ENCODE peak calls at places on chromosomes 7 and 10, in seven cellular contexts. L is MM.1S, P is chondrocyte, I is B cell, F is cardiac muscle cell, A is HFF-Myc, Y is GM06990. C is an unnamed sample.

GRCh38 chr10:98477861-98478260 is 31.1 kb upstream of the HPS1 start:
- DNase-seq in L (no peak), Y (no peak), I (no peak), F (no peak), P (no peak), A (no peak), C (no peak)

GRCh38 chr7:158076215-158076614 is 511.4 kb downstream of the PTPRN2 start:
- DNase-seq in L (no peak), P (peak), I (no peak), A (no peak), Y (no peak), F (no peak), C (no peak)

GRCh38 chr7:107966701-107967100 is 36.3 kb downstream of the LAMB1 start:
- DNase-seq in I (no peak), Y (no peak), L (no peak), F (peak), A (no peak), P (no peak), C (peak)

GRCh38 chr10:59181668-59182067 is 5.2 kb downstream of the PHYHIPL start:
- DNase-seq in Y (peak), A (peak), F (peak), L (no peak), P (no peak), I (no peak), C (peak)

GRCh38 chr10:53664620-53665019 is 892.0 kb upstream of the MBL2 start:
- DNase-seq in I (no peak), F (peak), Y (no peak), L (no peak), P (no peak), A (no peak), C (peak)

GRCh38 chr7:9250876-9251275 is 817.5 kb downstream of the NXPH1 start:
- DNase-seq in A (no peak), L (no peak), Y (no peak), P (no peak), F (no peak), I (no peak), C (no peak)

GRCh38 chr7:98354511-98355249 is 46.2 kb downstream of the BAIAP2L1 start:
- DNase-seq in P (no peak), L (no peak), F (no peak), A (peak), I (no peak), Y (no peak), C (peak)

GRCh38 chr7:13057462-13058200 is 370.2 kb downstream of the ARL4A start:
- DNase-seq in A (no peak), L (peak), P (no peak), Y (peak), F (no peak), I (peak), C (no peak)

GRCh38 chr10:436013-436697 is 253.3 kb downstream of the DIP2C start:
- DNase-seq in L (no peak), A (no peak), Y (no peak), P (no peak), I (no peak), F (no peak), C (no peak)

GRCh38 chr7:11221931-11222330 is 248.3 kb downstream of the PHF14 start:
- DNase-seq in I (no peak), F (no peak), P (no peak), A (no peak), L (no peak), Y (no peak), C (no peak)

GRCh38 chr7:33904680-33905388 is 505 bp upstream of the BMPER start:
- DNase-seq in L (peak), A (no peak), P (no peak), F (peak), Y (peak), I (peak), C (no peak)

GRCh38 chr7:3432916-3433315 is 131.9 kb downstream of the SDK1 start:
- DNase-seq in Y (no peak), I (no peak), F (no peak), A (no peak), P (no peak), L (no peak), C (no peak)

GRCh38 chr7:1646957-1647891 is 22.9 kb upstream of the ELFN1 start:
- DNase-seq in F (no peak), Y (no peak), L (no peak), A (no peak), I (no peak), P (peak), C (no peak)

GRCh38 chr10:93995182-93995581 is 1.5 kb downstream of the PLCE1 start:
- DNase-seq in A (no peak), I (no peak), L (no peak), Y (no peak), F (no peak), P (no peak), C (no peak)

GRCh38 chr7:84372155-84372621 is 177.6 kb upstream of the SEMA3A start:
- DNase-seq in Y (no peak), L (no peak), F (no peak), P (no peak), A (peak), I (no peak), C (peak)

GRCh38 chr7:136087881-136088280 is 110.7 kb upstream of the MTPN start:
- DNase-seq in A (no peak), Y (no peak), L (no peak), I (no peak), F (no peak), P (no peak), C (no peak)

GRCh38 chr7:105602325-105603305 is 21.3 kb upstream of the EFCAB10 start:
- DNase-seq in A (peak), I (no peak), P (no peak), Y (no peak), F (no peak), L (no peak), C (no peak)

GRCh38 chr7:80334908-80335307 is 177.0 kb downstream of the GNAT3 start:
- DNase-seq in I (no peak), P (no peak), F (no peak), Y (no peak), L (no peak), A (no peak), C (no peak)

GRCh38 chr10:15433850-15434537 is 62.9 kb upstream of the FAM171A1 start:
- DNase-seq in P (no peak), A (peak), I (peak), F (peak), Y (no peak), L (peak), C (peak)

GRCh38 chr10:66234872-66235271 is 691.0 kb upstream of the LRRTM3 start:
- DNase-seq in I (no peak), A (no peak), Y (no peak), P (no peak), F (peak), L (no peak), C (peak)

GRCh38 chr7:104306788-104307187 is 21.6 kb upstream of the LHFPL3 start:
- DNase-seq in F (no peak), P (no peak), Y (no peak), I (no peak), L (no peak), A (no peak), C (no peak)

GRCh38 chr10:110546499-110547105 is 20.9 kb upstream of the SMC3 start:
- DNase-seq in P (no peak), A (no peak), L (no peak), I (no peak), F (no peak), Y (no peak), C (no peak)

GRCh38 chr7:93799750-93800357 is 90.7 kb downstream of the TFPI2 start:
- DNase-seq in Y (no peak), A (peak), L (peak), P (no peak), F (peak), I (no peak), C (peak)
- TF ChIP-seq CTCF in Y (peak), A (peak), L (peak), P (peak), F (peak), I (no peak), C (peak)

GRCh38 chr10:78768041-78768569 is 300.7 kb upstream of the ZMIZ1 start:
- DNase-seq in A (no peak), L (no peak), Y (no peak), I (no peak), F (no peak), P (no peak), C (no peak)
- TF ChIP-seq CTCF in A (no peak), L (no peak), Y (no peak), I (no peak), F (no peak), P (no peak), C (no peak)

GRCh38 chr10:83817797-83818196 is 321.5 kb upstream of the GHITM start:
- DNase-seq in P (no peak), A (no peak), L (no peak), Y (no peak), I (no peak), F (no peak), C (no peak)
- TF ChIP-seq CTCF in P (no peak), A (no peak), L (no peak), Y (no peak), I (no peak), F (no peak), C (no peak)

GRCh38 chr10:60733189-60733815 is 45.0 kb upstream of the CDK1 start:
- DNase-seq in A (no peak), Y (peak), F (peak), I (peak), L (peak), P (peak), C (peak)
- TF ChIP-seq CTCF in A (no peak), Y (no peak), F (no peak), I (peak), L (peak), P (peak), C (peak)

GRCh38 chr7:85685901-85686300 is 499.0 kb upstream of the SEMA3D start:
- DNase-seq in I (no peak), Y (no peak), L (no peak), A (peak), F (no peak), P (no peak), C (peak)
- TF ChIP-seq CTCF in I (no peak), Y (no peak), L (no peak), A (no peak), F (no peak), P (no peak), C (no peak)

DNA sequence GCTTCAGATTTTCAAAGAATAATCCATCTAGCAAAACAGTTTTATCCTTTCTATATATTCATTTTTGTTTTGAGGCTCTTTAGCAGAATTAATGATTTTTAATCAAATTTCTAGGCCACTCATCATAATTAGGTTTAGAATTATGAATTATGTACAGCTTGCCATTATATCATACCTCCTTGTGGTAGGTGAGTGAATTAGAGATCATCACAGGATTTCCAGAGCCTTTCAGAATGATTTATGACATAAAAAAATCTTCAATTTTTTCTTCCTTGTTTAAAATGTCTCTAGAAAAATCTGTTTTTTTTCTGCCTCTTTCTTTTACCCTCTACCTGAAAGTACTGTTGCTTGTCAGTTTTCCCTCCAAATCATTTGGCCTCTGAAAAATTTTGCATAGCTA is 433.3 kb downstream of the LRMDA start:
- DNase-seq in F (no peak), P (no peak), Y (no peak), A (no peak), L (no peak), I (no peak), C (no peak)
- TF ChIP-seq CTCF in F (no peak), P (no peak), Y (no peak), A (no peak), L (no peak), I (no peak), C (no peak)

GRCh38 chr10:29529146-29529545 is 105.6 kb downstream of the SVIL start:
- DNase-seq in I (no peak), F (no peak), Y (no peak), L (no peak), P (no peak), A (no peak), C (no peak)
- TF ChIP-seq CTCF in I (no peak), F (no peak), Y (no peak), L (no peak), P (no peak), A (no peak), C (no peak)

GRCh38 chr10:132396495-132397035 is 435 bp upstream of the PWWP2B start:
- DNase-seq in L (peak), I (peak), A (no peak), Y (peak), P (no peak), F (peak), C (peak)
- TF ChIP-seq CTCF in L (no peak), I (peak), A (no peak), Y (no peak), P (peak), F (no peak), C (peak)

DNA sequence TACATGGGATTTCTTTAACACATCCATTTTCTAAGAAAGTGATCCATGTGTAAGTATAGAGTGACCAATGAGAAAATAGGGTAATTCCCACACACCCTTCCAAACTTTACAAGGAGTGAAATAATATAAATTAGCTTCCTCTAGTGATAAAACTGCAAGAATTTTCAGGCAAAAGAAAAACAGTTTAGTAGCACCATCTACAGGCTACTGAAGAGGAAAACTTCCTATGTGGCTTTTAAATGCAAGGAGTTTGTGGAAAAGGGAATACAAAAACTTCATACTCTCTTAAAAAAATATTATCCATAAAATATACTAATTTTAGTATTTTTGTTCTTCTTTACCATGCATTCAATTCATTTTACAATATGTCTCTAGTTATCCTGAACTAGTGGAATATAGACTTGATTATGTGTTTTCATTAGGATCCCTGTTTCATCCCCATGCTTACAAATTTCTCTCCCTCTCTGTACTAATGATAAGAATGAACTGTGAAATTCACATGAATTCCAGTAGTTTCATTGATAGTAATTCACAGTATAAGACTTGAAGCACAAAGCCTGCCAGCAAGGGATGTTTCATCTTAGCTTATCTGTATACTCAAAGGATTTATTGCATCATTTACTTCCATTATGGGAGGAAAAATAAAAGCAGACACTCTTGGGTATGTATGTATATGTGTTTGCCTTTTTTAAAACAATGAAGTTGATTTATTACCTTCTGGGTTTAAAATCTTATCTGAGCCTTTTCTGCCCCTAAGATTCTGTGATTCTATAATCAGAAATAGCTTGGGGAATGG is 442.9 kb downstream of the AUTS2 start:
- DNase-seq in Y (no peak), F (peak), P (no peak), I (no peak), A (no peak), L (no peak), C (no peak)
- TF ChIP-seq CTCF in Y (peak), F (peak), P (peak), I (peak), A (peak), L (peak), C (no peak)

GRCh38 chr10:71970331-71970730 is 6.1 kb downstream of the CHST3 start:
- DNase-seq in F (peak), P (no peak), A (no peak), I (no peak), L (no peak), Y (no peak), C (peak)
- TF ChIP-seq CTCF in F (peak), P (peak), A (peak), I (no peak), L (no peak), Y (peak), C (peak)

C was measured in MCF 10A.